ENCODE peak calls at places on chromosomes 12 and 14, in ten cellular contexts. W is GM13976; T is A549; F is COR-L47; D is foreskin fibroblast; M is activated T-cell treated with anti-CD3 and anti-CD28 coated beads for 1 hour; Y is anterior cingulate cortex; Q is activated CD4-positive, alpha-beta memory T cell treated with anti-CD3 and anti-CD28 coated beads, Interleukin-2, amount 10 ng/mL, durations not matched to agents 7 days and 5 days; L is effector memory CD8-positive, alpha-beta T cell; H is NCI-H460. P is an unnamed sample.

GRCh38 chr12:115506822-115507629 is 770.5 kb downstream of the MED13L start:
- DNase-seq in M (no peak), F (no peak), D (no peak), T (no peak), H (no peak), W (no peak), Y (no peak), Q (no peak), L (no peak), P (no peak)

GRCh38 chr14:76955575-76956252 is 72.8 kb downstream of the IRF2BPL start:
- DNase-seq in H (peak), M (peak), Q (peak), F (no peak), L (peak), W (peak), T (peak), D (peak), Y (no peak), P (no peak)

GRCh38 chr12:128266559-128267245 is at the start of gene TMEM132C:
- DNase-seq in L (no peak), M (no peak), W (peak), F (no peak), T (no peak), Y (no peak), D (no peak), Q (no peak), H (no peak), P (no peak)

GRCh38 chr14:61076531-61076930 is 95.5 kb downstream of the SLC38A6 start:
- DNase-seq in Y (no peak), H (no peak), T (no peak), W (no peak), Q (no peak), F (no peak), M (no peak), D (peak), L (no peak), P (no peak)

GRCh38 chr14:22974530-22975313 is 7.6 kb downstream of the AJUBA start:
- DNase-seq in F (no peak), Q (no peak), D (peak), L (no peak), H (no peak), M (no peak), W (no peak), T (peak), Y (no peak), P (no peak)

GRCh38 chr12:112105891-112106290 is 2.7 kb downstream of the NAA25 start:
- DNase-seq in H (no peak), T (no peak), D (no peak), M (no peak), Y (no peak), W (no peak), L (no peak), F (no peak), Q (no peak), P (no peak)

GRCh38 chr12:65707051-65707450 is 117.2 kb upstream of the HMGA2 start:
- DNase-seq in W (no peak), T (no peak), F (no peak), H (no peak), D (no peak), Q (no peak), L (no peak), M (no peak), Y (no peak), P (no peak)

GRCh38 chr14:52553671-52554575 is 1.3 kb downstream of the GPR137C start:
- DNase-seq in Q (peak), W (peak), F (peak), H (peak), M (peak), D (peak), Y (peak), T (peak), L (peak), P (peak)

GRCh38 chr12:129819391-129819790 is 84.4 kb downstream of the TMEM132D start:
- DNase-seq in M (no peak), F (no peak), T (no peak), H (no peak), D (no peak), Y (no peak), W (no peak), L (no peak), Q (no peak), P (no peak)

GRCh38 chr14:103382375-103382774 is 2.8 kb upstream of the MARK3 start:
- DNase-seq in D (peak), M (no peak), W (no peak), F (no peak), Q (no peak), T (peak), H (peak), L (no peak), Y (no peak), P (no peak)

GRCh38 chr14:91358654-91359210 is 58.9 kb downstream of the CCDC88C start:
- DNase-seq in L (no peak), Y (no peak), W (no peak), T (no peak), H (no peak), D (no peak), F (no peak), M (no peak), Q (no peak), P (no peak)

GRCh38 chr12:88006351-88006750 is 22.9 kb downstream of the C12orf50 start:
- DNase-seq in L (no peak), D (no peak), Y (no peak), W (no peak), H (no peak), Q (no peak), F (no peak), T (no peak), M (no peak), P (no peak)

GRCh38 chr14:20644520-20644919 is 3.0 kb upstream of the OR6S1 start:
- DNase-seq in T (no peak), D (no peak), Y (no peak), W (no peak), M (no peak), L (no peak), H (no peak), F (no peak), Q (no peak), P (no peak)

GRCh38 chr14:62616668-62617067 is 428.6 kb downstream of the KCNH5 start:
- DNase-seq in Y (no peak), W (no peak), M (no peak), H (no peak), D (no peak), L (no peak), F (no peak), T (no peak), Q (no peak), P (no peak)

GRCh38 chr12:75137896-75138295 is 71.7 kb downstream of the KCNC2 start:
- DNase-seq in Q (no peak), M (no peak), L (no peak), W (no peak), D (no peak), F (no peak), H (no peak), Y (no peak), T (no peak), P (no peak)

GRCh38 chr12:99852666-99853065 is 132.1 kb downstream of the ANKS1B start:
- DNase-seq in Y (no peak), W (no peak), Q (no peak), M (no peak), T (no peak), H (no peak), D (no peak), L (no peak), F (no peak), P (no peak)

GRCh38 chr14:101525646-101526527 is 35.4 kb upstream of the DIO3 start:
- DNase-seq in T (no peak), W (no peak), Y (no peak), M (no peak), Q (no peak), D (no peak), F (no peak), L (no peak), H (no peak), P (peak)

GRCh38 chr12:64039285-64039871 is 182.7 kb downstream of the KICS2 start:
- DNase-seq in Y (no peak), H (no peak), Q (no peak), L (no peak), M (no peak), F (peak), D (peak), W (no peak), T (peak), P (no peak)

GRCh38 chr12:108532061-108532848 is 17.2 kb downstream of the FICD start:
- DNase-seq in F (no peak), L (no peak), Y (no peak), T (no peak), M (no peak), Q (no peak), D (no peak), H (no peak), W (no peak), P (no peak)

GRCh38 chr12:69056743-69057515 is 124.0 kb upstream of the CPM start:
- DNase-seq in M (no peak), Q (no peak), H (no peak), T (no peak), D (peak), Y (no peak), W (no peak), F (no peak), L (no peak), P (no peak)

GRCh38 chr14:70094631-70095030 is 94.1 kb downstream of the SLC8A3 start:
- DNase-seq in Q (no peak), Y (no peak), L (no peak), F (no peak), W (no peak), T (no peak), D (no peak), H (no peak), M (no peak), P (peak)

GRCh38 chr12:11652351-11653040 is 3.0 kb downstream of the ETV6 start:
- DNase-seq in D (peak), Q (peak), L (no peak), M (no peak), H (no peak), Y (peak), W (peak), F (no peak), T (no peak), P (no peak)

GRCh38 chr14:77579065-77579464 is 37.4 kb downstream of the SPTLC2 start:
- DNase-seq in W (no peak), H (no peak), F (no peak), L (no peak), Q (no peak), T (no peak), M (no peak), D (peak), Y (no peak), P (no peak)

GRCh38 chr12:59268295-59268809 is 327.5 kb upstream of the SLC16A7 start:
- DNase-seq in F (no peak), T (no peak), W (no peak), D (no peak), H (no peak), M (no peak), L (no peak), Q (no peak), Y (no peak), P (no peak)

GRCh38 chr14:68676511-68676943 is 116.3 kb downstream of the ZFP36L1 start:
- DNase-seq in W (no peak), L (no peak), Y (no peak), F (peak), M (no peak), D (no peak), Q (no peak), H (no peak), T (no peak), P (no peak)

GRCh38 chr12:111413442-111414086 is 7.8 kb downstream of the SH2B3 start:
- DNase-seq in W (no peak), M (no peak), F (no peak), H (no peak), Y (no peak), T (no peak), Q (no peak), L (no peak), D (peak), P (no peak)

GRCh38 chr14:55803506-55804197 is 223.6 kb downstream of the KTN1 start:
- DNase-seq in L (no peak), H (no peak), T (no peak), W (no peak), Q (no peak), D (no peak), Y (no peak), F (no peak), M (no peak), P (no peak)

GRCh38 chr12:109915171-109916040 is 15.3 kb downstream of the TCHP start:
- DNase-seq in T (no peak), W (no peak), M (no peak), H (no peak), Y (no peak), F (no peak), Q (no peak), L (no peak), D (no peak), P (no peak)

GRCh38 chr12:56565510-56566101 is 44.0 kb downstream of the RBMS2 start:
- DNase-seq in Q (peak), M (peak), Y (no peak), F (peak), W (peak), H (no peak), D (peak), T (peak), L (no peak), P (no peak)

GRCh38 chr12:102406033-102406584 is 74.3 kb downstream of the IGF1 start:
- DNase-seq in W (no peak), T (no peak), Q (no peak), H (no peak), D (peak), M (no peak), L (no peak), F (peak), Y (peak), P (peak)

GRCh38 chr14:68688872-68689371 is 103.9 kb downstream of the ZFP36L1 start:
- DNase-seq in Q (no peak), W (no peak), Y (no peak), D (peak), H (no peak), F (no peak), T (peak), M (no peak), L (no peak), P (peak)

GRCh38 chr14:55780156-55780946 is 200.3 kb downstream of the KTN1 start:
- DNase-seq in M (no peak), Y (no peak), T (peak), H (no peak), W (no peak), Q (no peak), L (no peak), D (peak), F (no peak), P (no peak)

GRCh38 chr12:74890237-74890599 is 319.4 kb downstream of the KCNC2 start:
- DNase-seq in W (peak), H (peak), F (no peak), D (peak), T (peak), L (no peak), M (no peak), Q (peak), Y (no peak), P (no peak)

GRCh38 chr14:49966304-49966809 is 73.5 kb downstream of the ARF6 start:
- DNase-seq in H (no peak), M (no peak), D (peak), Y (no peak), W (no peak), F (no peak), Q (no peak), T (peak), L (no peak), P (no peak)